ENCODE peak calls at places on chromosomes 1 and 21, in six cellular contexts. B is Panc1, U is endothelial cell of umbilical vein, Q is pancreas, W is lower lobe of right lung, F is left ventricle myocardium inferior. O is an unnamed sample. For H3K9me3, the result is how much of the 10 kb centered on the place peaks cover.

GRCh38 chr1:58781541-58782307 is 2.1 kb downstream of the JUN start:
- DNase-seq in U (peak), W (peak), Q (peak), F (peak), B (no peak), O (peak)

GRCh38 chr1:63442141-63442475 is 74.7 kb downstream of the ALG6 start:
- DNase-seq in U (no peak), F (no peak), W (no peak), Q (no peak), B (no peak), O (no peak)

GRCh38 chr1:156638596-156638995 is 3.3 kb upstream of the BCAN start:
- DNase-seq in W (no peak), U (no peak), Q (no peak), B (no peak), F (no peak), O (no peak)

GRCh38 chr1:84429231-84429630 is 30.9 kb downstream of the DNASE2B start:
- DNase-seq in F (no peak), Q (no peak), W (no peak), B (no peak), U (no peak), O (no peak)

GRCh38 chr1:117010310-117010969 is 8.9 kb downstream of the CD101 start:
- DNase-seq in F (no peak), W (no peak), B (no peak), U (no peak), Q (no peak), O (no peak)

GRCh38 chr1:12005488-12006166 is 13.7 kb upstream of the MIIP start:
- DNase-seq in F (no peak), B (no peak), W (no peak), Q (peak), U (no peak), O (no peak)

GRCh38 chr1:108609483-108610066 is 49.7 kb downstream of the EEIG2 start:
- DNase-seq in F (no peak), Q (no peak), B (no peak), W (no peak), U (no peak), O (no peak)

GRCh38 chr1:153040950-153041631 is at the start of gene SPRR2D:
- DNase-seq in W (no peak), U (no peak), F (no peak), B (no peak), Q (no peak), O (no peak)

GRCh38 chr1:5705751-5706150 is 286.5 kb downstream of the NPHP4 start:
- DNase-seq in W (peak), U (no peak), B (no peak), Q (no peak), F (no peak), O (no peak)

GRCh38 chr1:36776256-36776655 is 258.1 kb downstream of the GRIK3 start:
- DNase-seq in W (no peak), F (no peak), U (no peak), Q (no peak), B (no peak), O (no peak)

GRCh38 chr1:234093741-234094140 is 189.3 kb downstream of the SLC35F3 start:
- DNase-seq in F (peak), U (no peak), B (no peak), W (no peak), Q (no peak), O (no peak)

GRCh38 chr1:167474191-167474641 is 44.1 kb downstream of the CD247 start:
- DNase-seq in U (no peak), F (no peak), Q (no peak), W (no peak), B (no peak), O (peak)

GRCh38 chr1:174956976-174957375 is 42.8 kb upstream of the CACYBP start:
- DNase-seq in F (no peak), Q (no peak), U (no peak), W (no peak), B (no peak), O (no peak)

GRCh38 chr1:179709841-179710329 is 33.2 kb upstream of the FAM163A start:
- DNase-seq in B (no peak), U (peak), W (no peak), Q (no peak), F (peak), O (no peak)

GRCh38 chr1:179719272-179719671 is 23.8 kb upstream of the FAM163A start:
- DNase-seq in F (no peak), U (no peak), B (no peak), Q (no peak), W (no peak), O (no peak)

GRCh38 chr1:179708434-179709195 is 34.5 kb upstream of the FAM163A start:
- DNase-seq in F (no peak), Q (no peak), U (peak), W (no peak), B (no peak), O (no peak)

GRCh38 chr1:179714623-179715022 is 28.5 kb upstream of the FAM163A start:
- DNase-seq in U (no peak), B (no peak), W (no peak), F (no peak), Q (no peak), O (no peak)

DNA sequence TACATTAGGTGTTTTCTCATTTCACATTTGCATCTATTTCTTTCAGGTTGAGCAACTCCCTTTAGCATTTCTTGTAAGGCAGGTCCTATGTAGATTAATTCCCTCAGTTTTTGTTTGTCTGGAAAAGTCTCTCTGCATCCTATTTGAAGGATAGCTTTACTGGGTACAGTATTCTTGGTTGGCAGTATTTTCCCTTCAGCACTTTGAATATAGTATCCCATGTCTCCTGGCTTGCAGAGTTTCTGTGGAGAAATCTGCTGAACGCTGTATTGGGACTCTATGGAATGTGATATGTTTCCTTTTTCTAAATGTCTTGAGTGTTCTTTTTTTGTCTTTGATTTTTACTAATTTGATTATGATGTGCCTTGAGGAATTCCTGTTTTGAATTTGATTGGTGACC is 28.9 kb upstream of the FAM163A start:
- DNase-seq in U (no peak), B (no peak), Q (no peak), F (no peak), W (no peak), O (no peak)
- H3K9me3 ChIP-seq in U (under half), B (under half), Q (under half), F (half or more), W (under half), O (under half)

GRCh38 chr21:38223893-38224540 is 32.8 kb upstream of the KCNJ15 start:
- DNase-seq in W (no peak), U (no peak), Q (no peak), B (no peak), F (no peak), O (no peak)

GRCh38 chr21:38229260-38229877 is 27.4 kb upstream of the KCNJ15 start:
- DNase-seq in U (no peak), F (no peak), Q (no peak), B (no peak), W (no peak), O (no peak)

GRCh38 chr21:38227401-38227800 is 29.4 kb upstream of the KCNJ15 start:
- DNase-seq in W (no peak), U (no peak), F (no peak), Q (no peak), B (no peak), O (no peak)

GRCh38 chr21:38228115-38228514 is 28.7 kb upstream of the KCNJ15 start:
- DNase-seq in W (no peak), F (no peak), U (no peak), B (no peak), Q (no peak), O (no peak)
- H3K9me3 ChIP-seq in W (half or more), F (half or more), U (under half), B (under half), Q (under half), O (under half)

DNA sequence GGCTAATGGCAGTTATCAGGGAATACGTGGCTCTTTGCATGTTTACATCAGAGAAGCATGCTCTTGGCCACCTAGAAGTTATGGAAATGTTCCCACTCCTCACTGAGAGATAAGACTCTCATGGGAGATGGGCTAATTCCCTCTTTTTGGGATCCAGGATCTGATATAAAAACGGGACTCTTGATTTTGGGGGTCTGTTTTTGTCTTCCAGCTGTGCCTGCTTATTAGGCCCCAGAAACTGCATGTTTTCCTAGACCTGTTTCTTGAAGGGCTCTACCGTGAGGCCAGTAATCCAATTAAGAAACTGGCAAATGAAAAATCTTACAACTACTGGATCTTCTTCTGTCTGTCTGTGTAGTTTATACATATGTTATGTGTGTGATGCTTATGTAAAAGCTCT is 47.0 kb upstream of the PTCH2 start:
- DNase-seq in W (no peak), F (no peak), Q (no peak), B (no peak), U (peak), O (no peak)
- H3K9me3 ChIP-seq in W (under half), F (under half), Q (under half), B (under half), U (under half), O (under half)

DNA sequence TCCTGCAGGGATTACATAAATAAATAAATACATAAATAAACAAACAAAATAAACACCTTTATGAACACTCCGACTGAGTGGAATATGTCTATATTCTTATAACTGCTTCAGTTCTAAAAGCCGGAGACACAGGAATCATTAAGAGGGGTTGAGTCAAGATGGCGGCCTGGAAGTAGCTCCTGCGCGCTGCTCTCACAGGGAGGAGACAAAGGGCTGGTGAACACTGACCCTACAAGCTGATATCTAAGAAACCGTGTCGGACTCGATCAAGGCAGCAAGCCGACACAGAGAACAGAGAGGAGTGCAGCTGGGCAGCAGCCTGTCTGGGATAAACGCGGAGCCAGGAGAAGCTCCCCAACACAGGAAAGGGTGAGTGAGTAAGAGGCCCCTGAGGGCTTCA is 1098.6 kb upstream of the NCAM2 start:
- DNase-seq in Q (no peak), W (no peak), F (no peak), B (no peak), U (no peak), O (no peak)
- H3K9me3 ChIP-seq in Q (under half), W (under half), F (under half), B (under half), U (under half), O (under half)

GRCh38 chr21:21238882-21239400 is 240.7 kb downstream of the NCAM2 start:
- DNase-seq in Q (no peak), W (no peak), F (no peak), U (no peak), B (no peak), O (no peak)
- H3K9me3 ChIP-seq in Q (under half), W (under half), F (under half), U (under half), B (under half), O (under half)

GRCh38 chr21:26461500-26461899 is 111.6 kb downstream of the CYYR1 start:
- DNase-seq in F (no peak), Q (no peak), B (no peak), W (no peak), U (no peak), O (no peak)

GRCh38 chr21:26453258-26453657 is 119.8 kb downstream of the CYYR1 start:
- DNase-seq in B (no peak), Q (no peak), F (no peak), U (no peak), W (no peak), O (no peak)

GRCh38 chr21:26460621-26461020 is 112.5 kb downstream of the CYYR1 start:
- DNase-seq in U (no peak), B (no peak), F (no peak), W (no peak), Q (no peak), O (no peak)

DNA sequence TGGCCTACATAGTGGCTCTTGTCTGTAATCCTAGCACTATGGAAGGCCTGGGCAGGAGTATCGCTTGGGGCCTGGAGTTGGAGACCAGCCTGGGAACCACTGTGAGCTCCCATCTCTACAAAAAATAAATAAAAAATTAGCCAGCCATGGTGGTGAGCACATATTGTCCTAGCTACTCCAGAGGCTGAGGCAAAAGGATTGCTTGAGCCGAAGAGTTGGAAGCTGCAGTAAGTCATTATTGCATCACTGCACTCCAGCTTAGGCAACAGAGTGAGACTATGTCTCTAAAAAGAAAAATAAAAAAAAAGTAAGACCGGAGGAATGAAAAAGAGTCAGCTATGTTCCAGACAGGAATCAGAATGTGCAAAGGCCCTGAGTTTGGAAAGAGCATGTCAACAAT is 115.3 kb downstream of the CYYR1 start:
- DNase-seq in Q (no peak), F (no peak), B (no peak), W (no peak), U (no peak), O (no peak)
- H3K9me3 ChIP-seq in Q (under half), F (under half), B (under half), W (under half), U (under half), O (under half)